ENCODE peak calls at places on chromosome 17, in five cellular contexts. W, A, T, I and Z are unnamed samples.

GRCh38 chr17:77569846-77570564 is 388.5 kb upstream of the TNRC6C start:
- DNase-seq in W (no peak), A (no peak), T (no peak), I (no peak), Z (no peak)

GRCh38 chr17:8465381-8466158 is 29.9 kb downstream of the NDEL1 start:
- DNase-seq in W (no peak), A (no peak), T (no peak), I (peak), Z (no peak)

GRCh38 chr17:71423871-71424546 is 696.8 kb upstream of the SOX9 start:
- DNase-seq in W (no peak), A (no peak), T (peak), I (no peak), Z (no peak)

GRCh38 chr17:61251939-61252865 is 147.4 kb upstream of the TBX2 start:
- DNase-seq in W (no peak), A (peak), T (peak), I (peak), Z (no peak)

GRCh38 chr17:80790981-80791742 is 200.5 kb upstream of the CHMP6 start:
- DNase-seq in W (no peak), A (no peak), T (no peak), I (peak), Z (peak)

GRCh38 chr17:1762906-1763829 is 1.3 kb downstream of the SERPINF1 start:
- DNase-seq in W (no peak), A (peak), T (no peak), I (peak), Z (peak)

GRCh38 chr17:48722201-48722907 is at the start of gene PRAC1:
- DNase-seq in W (no peak), A (no peak), T (no peak), I (no peak), Z (no peak)

GRCh38 chr17:82859431-82860403 is 19.9 kb upstream of the ZNF750 start:
- DNase-seq in W (peak), A (peak), T (peak), I (no peak), Z (peak)

GRCh38 chr17:67520282-67520906 is 143.3 kb downstream of the PITPNC1 start:
- DNase-seq in W (no peak), A (peak), T (peak), I (peak), Z (no peak)

GRCh38 chr17:75523647-75524046 is 1.9 kb upstream of the LLGL2 start:
- DNase-seq in W (no peak), A (no peak), T (no peak), I (no peak), Z (no peak)

GRCh38 chr17:79798296-79799173 is 1.7 kb upstream of the CBX8 start:
- DNase-seq in W (no peak), A (no peak), T (no peak), I (no peak), Z (no peak)

GRCh38 chr17:18040287-18040858 is 1.2 kb downstream of the GID4 start:
- DNase-seq in W (no peak), A (no peak), T (no peak), I (no peak), Z (no peak)

GRCh38 chr17:4329838-4330237 is 36.6 kb downstream of the UBE2G1 start:
- DNase-seq in W (peak), A (peak), T (no peak), I (peak), Z (no peak)

GRCh38 chr17:75011788-75012319 is 616 bp upstream of the MRPL58 start:
- DNase-seq in W (no peak), A (peak), T (peak), I (peak), Z (peak)

GRCh38 chr17:27631409-27631755 is 394 bp downstream of the LGALS9 start:
- DNase-seq in W (no peak), A (no peak), T (no peak), I (no peak), Z (no peak)

GRCh38 chr17:39676198-39676819 is 8.1 kb downstream of the PNMT start:
- DNase-seq in W (no peak), A (no peak), T (peak), I (no peak), Z (no peak)

GRCh38 chr17:63832014-63832413 is 4.6 kb upstream of the FTSJ3 start:
- DNase-seq in W (no peak), A (no peak), T (no peak), I (no peak), Z (no peak)

GRCh38 chr17:42536048-42536371 is at the start of gene NAGLU:
- DNase-seq in W (peak), A (peak), T (peak), I (peak), Z (peak)

GRCh38 chr17:79340771-79341528 is 266.3 kb downstream of the ENGASE start:
- DNase-seq in W (no peak), A (no peak), T (no peak), I (no peak), Z (no peak)

GRCh38 chr17:17774009-17774881 is 62.5 kb downstream of the SREBF1 start:
- DNase-seq in W (peak), A (no peak), T (no peak), I (peak), Z (no peak)

GRCh38 chr17:71441098-71441497 is 679.7 kb upstream of the SOX9 start:
- DNase-seq in W (peak), A (peak), T (peak), I (peak), Z (no peak)

GRCh38 chr17:35846055-35846809 is 22.5 kb downstream of the HEATR9 start:
- DNase-seq in W (no peak), A (no peak), T (no peak), I (no peak), Z (no peak)

GRCh38 chr17:71505200-71505599 is 615.6 kb upstream of the SOX9 start:
- DNase-seq in W (no peak), A (peak), T (no peak), I (no peak), Z (no peak)

GRCh38 chr17:65559802-65560627 is 1.4 kb downstream of the AXIN2 start:
- DNase-seq in W (peak), A (no peak), T (no peak), I (no peak), Z (peak)

GRCh38 chr17:75722076-75722475 is 817 bp downstream of the ITGB4 start:
- DNase-seq in W (no peak), A (no peak), T (no peak), I (no peak), Z (no peak)

GRCh38 chr17:29050176-29050575 is 7.2 kb downstream of the PIPOX start:
- DNase-seq in W (no peak), A (no peak), T (no peak), I (no peak), Z (no peak)

GRCh38 chr17:78933025-78933958 is 8.1 kb upstream of the TIMP2 start:
- DNase-seq in W (peak), A (peak), T (no peak), I (peak), Z (peak)

GRCh38 chr17:73003487-73003886 is 89.0 kb downstream of the SLC39A11 start:
- DNase-seq in W (no peak), A (no peak), T (no peak), I (no peak), Z (peak)

GRCh38 chr17:44971776-44972483 is 3.8 kb upstream of the C1QL1 start:
- DNase-seq in W (no peak), A (peak), T (no peak), I (peak), Z (no peak)

GRCh38 chr17:48841395-48841831 is 10.6 kb downstream of the CALCOCO2 start:
- DNase-seq in W (no peak), A (peak), T (no peak), I (peak), Z (no peak)

GRCh38 chr17:46823657-46824056 is 5.2 kb upstream of the WNT3 start:
- DNase-seq in W (no peak), A (no peak), T (no peak), I (no peak), Z (no peak)

GRCh38 chr17:1399366-1399678 is 700 bp downstream of the YWHAE start:
- DNase-seq in W (no peak), A (no peak), T (no peak), I (no peak), Z (no peak)

GRCh38 chr17:17044846-17045561 is 2.7 kb downstream of the MPRIP start:
- DNase-seq in W (no peak), A (peak), T (peak), I (peak), Z (no peak)

GRCh38 chr17:66432996-66433556 is 130.7 kb downstream of the PRKCA start:
- DNase-seq in W (no peak), A (no peak), T (no peak), I (peak), Z (no peak)

GRCh38 chr17:12021604-12022003 is 927 bp downstream of the MAP2K4 start:
- DNase-seq in W (no peak), A (no peak), T (no peak), I (no peak), Z (no peak)

GRCh38 chr17:20908373-20909273 is 134.2 kb downstream of the USP22 start:
- DNase-seq in W (peak), A (peak), T (peak), I (peak), Z (peak)

GRCh38 chr17:72458301-72458700 is 337.5 kb downstream of the SOX9 start:
- DNase-seq in W (no peak), A (no peak), T (no peak), I (no peak), Z (no peak)

GRCh38 chr17:46013127-46013501 is 14.1 kb downstream of the STH start:
- DNase-seq in W (no peak), A (no peak), T (no peak), I (no peak), Z (peak)